ENCODE peak calls at places on chromosome 10, in six cellular contexts. X is HEK293T; A is GM23248; Y is activated naive CD8-positive, alpha-beta T cell treated with anti-CD3 and anti-CD28 coated beads, Interleukin-2, amount 50 U/mL, for 24 hours; O is mammary epithelial cell; E is stimulated activated CD8-positive, alpha-beta memory T cell treated with anti-CD3 and anti-CD28 coated beads, Interleukin-4, amount 100 ng/mL, for 24 hours. U is an unnamed sample.
A peak's percentile ranks its signal among the peaks of the same experiment; 100 is the strongest.

GRCh38 chr10:7491949-7492659 is 81.3 kb upstream of the SFMBT2 start:
- DNase-seq in Y (no peak), O (no peak), E (no peak), A (no peak), X (no peak), U (no peak)

GRCh38 chr10:106360870-106361269 is 803.6 kb downstream of the SORCS1 start:
- DNase-seq in Y (no peak), A (peak; percentile 87), E (no peak), O (peak; percentile 98), X (no peak), U (peak; percentile 3)

GRCh38 chr10:48404646-48405045 is 98.2 kb downstream of the MAPK8 start:
- DNase-seq in A (peak; percentile 75), Y (no peak), X (no peak), O (no peak), E (no peak), U (no peak)

GRCh38 chr10:114412907-114413386 is 8.6 kb upstream of the AFAP1L2 start:
- DNase-seq in O (peak; percentile 60), Y (no peak), X (no peak), A (peak; percentile 7), E (no peak), U (peak; percentile 91)

GRCh38 chr10:82982110-82982608 is 1107.2 kb downstream of the NRG3 start:
- DNase-seq in E (no peak), A (peak; percentile 91), Y (no peak), X (no peak), O (peak; percentile 87), U (peak; percentile 92)

GRCh38 chr10:31619410-31620095 is 300.5 kb downstream of the ZEB1 start:
- DNase-seq in X (no peak), A (peak; percentile 56), O (no peak), Y (no peak), E (no peak), U (no peak)

GRCh38 chr10:29772403-29772802 is 137.6 kb upstream of the SVIL start:
- DNase-seq in X (no peak), E (no peak), Y (no peak), A (no peak), O (no peak), U (no peak)

GRCh38 chr10:103685880-103686669 is 169.3 kb downstream of the SH3PXD2A start:
- DNase-seq in O (no peak), Y (peak; percentile 82), X (peak; percentile 93), A (peak; percentile 84), E (peak; percentile 62), U (peak; percentile 76)

GRCh38 chr10:28082885-28083284 is 84.0 kb upstream of the ODAD2 start:
- DNase-seq in Y (no peak), A (no peak), E (no peak), X (no peak), O (no peak), U (no peak)

GRCh38 chr10:78948616-78949015 is 120.2 kb upstream of the ZMIZ1 start:
- DNase-seq in A (no peak), E (no peak), O (no peak), X (no peak), Y (no peak), U (no peak)

GRCh38 chr10:71638087-71638576 is 81.4 kb downstream of the C10orf105 start:
- DNase-seq in O (no peak), Y (no peak), X (no peak), A (no peak), E (no peak), U (no peak)

GRCh38 chr10:33547976-33548375 is 213.5 kb upstream of the NRP1 start:
- DNase-seq in A (no peak), Y (no peak), O (no peak), E (no peak), X (no peak), U (no peak)

GRCh38 chr10:21174670-21175495 is 277.8 kb upstream of the NEBL start:
- DNase-seq in E (no peak), Y (no peak), A (no peak), X (no peak), O (no peak), U (no peak)

GRCh38 chr10:68924593-68924992 is 23.5 kb downstream of the DDX50 start:
- DNase-seq in A (no peak), O (no peak), Y (no peak), X (no peak), E (no peak), U (no peak)

GRCh38 chr10:72133517-72133916 is 45.2 kb upstream of the SPOCK2 start:
- DNase-seq in A (peak; percentile 81), X (no peak), E (no peak), O (peak; percentile 32), Y (no peak), U (peak; percentile 79)

GRCh38 chr10:5876181-5876768 is 13.4 kb downstream of the ANKRD16 start:
- DNase-seq in E (no peak), A (peak; percentile 94), X (no peak), Y (no peak), O (peak; percentile 31), U (no peak)

GRCh38 chr10:118027397-118027796 is 19.3 kb downstream of the RAB11FIP2 start:
- DNase-seq in X (no peak), Y (no peak), E (no peak), O (peak; percentile 32), A (no peak), U (no peak)

GRCh38 chr10:29862926-29863614 is 196.3 kb downstream of the JCAD start:
- DNase-seq in Y (no peak), A (peak; percentile 79), X (no peak), O (peak; percentile 97), E (no peak), U (peak; percentile 100)

GRCh38 chr10:101062231-101063161 is 707 bp downstream of the KAZALD1 start:
- DNase-seq in Y (peak; percentile 69), A (peak; percentile 82), X (peak; percentile 72), O (no peak), E (peak; percentile 33), U (peak; percentile 16)

GRCh38 chr10:131743190-131744151 is 157.3 kb upstream of the PPP2R2D start:
- DNase-seq in Y (peak; percentile 30), E (no peak), X (no peak), A (no peak), O (no peak), U (no peak)

GRCh38 chr10:36096571-36096970 is 454.5 kb upstream of the FZD8 start:
- DNase-seq in E (no peak), X (no peak), Y (no peak), A (peak; percentile 65), O (peak; percentile 47), U (peak; percentile 35)

GRCh38 chr10:123606006-123606405 is 60.1 kb upstream of the GPR26 start:
- DNase-seq in X (no peak), O (no peak), Y (no peak), E (no peak), A (no peak), U (no peak)

GRCh38 chr10:89122431-89123066 is 84.6 kb downstream of the CH25H start:
- DNase-seq in O (peak; percentile 27), A (peak; percentile 42), X (no peak), E (no peak), Y (no peak), U (peak; percentile 38)

GRCh38 chr10:102358717-102359382 is 36.7 kb upstream of the NFKB2 start:
- DNase-seq in O (no peak), Y (no peak), X (no peak), A (peak; percentile 75), E (no peak), U (no peak)

GRCh38 chr10:2592533-2592932 is 474.8 kb upstream of the PFKP start:
- DNase-seq in A (no peak), X (no peak), O (no peak), E (no peak), Y (no peak), U (no peak)

GRCh38 chr10:130018253-130018652 is 54.2 kb upstream of the EBF3 start:
- DNase-seq in Y (peak; percentile 8), E (no peak), A (peak; percentile 81), O (no peak), X (no peak), U (no peak)

GRCh38 chr10:69352569-69353264 is 64.0 kb downstream of the TACR2 start:
- DNase-seq in A (peak; percentile 80), E (no peak), X (no peak), O (no peak), Y (no peak), U (no peak)

GRCh38 chr10:10520391-10521385 is 497.0 kb upstream of the CELF2 start:
- DNase-seq in X (no peak), A (peak; percentile 9), E (no peak), Y (no peak), O (no peak), U (no peak)

GRCh38 chr10:132077091-132077490 is 11.3 kb downstream of the JAKMIP3 start:
- DNase-seq in Y (no peak), O (no peak), X (no peak), E (no peak), A (no peak), U (no peak)

U was measured in renal cortical epithelial cell.